ENCODE peak calls at places on chromosomes 6 and 20, in four cellular contexts. D, Z, Q and O are unnamed samples.

GRCh38 chr6:53496797-53497196 is 48.1 kb downstream of the GCLC start:
- DNase-seq in D (no peak), Z (no peak), Q (no peak), O (no peak)

GRCh38 chr6:47094351-47094925 is 52.3 kb upstream of the ADGRF1 start:
- DNase-seq in Q (peak; percentile 44), D (no peak), Z (no peak), O (no peak)

GRCh38 chr6:73579851-73580246 is 59.0 kb upstream of the EEF1A1 start:
- DNase-seq in Q (peak; percentile 53), D (no peak), Z (no peak), O (peak; percentile 87)

GRCh38 chr20:61840661-61841455 is 224.8 kb downstream of the TAF4 start:
- DNase-seq in Z (no peak), D (no peak), Q (no peak), O (no peak)

GRCh38 chr6:162976141-162976540 is 248.4 kb downstream of the PACRG start:
- DNase-seq in D (no peak), Z (no peak), Q (no peak), O (no peak)

GRCh38 chr6:111664565-111665039 is 58.9 kb upstream of the TRAF3IP2 start:
- DNase-seq in Q (no peak), D (no peak), Z (no peak), O (no peak)

GRCh38 chr6:98452721-98453120 is 381.7 kb upstream of the POU3F2 start:
- DNase-seq in Q (no peak), D (no peak), Z (no peak), O (no peak)

GRCh38 chr20:25196701-25197120 is 1.2 kb downstream of the ENTPD6 start:
- DNase-seq in Q (no peak), D (no peak), Z (no peak), O (no peak)

GRCh38 chr6:88360203-88360797 is 194.2 kb upstream of the CNR1 start:
- DNase-seq in D (no peak), Z (no peak), Q (no peak), O (no peak)

GRCh38 chr6:150915868-150916267 is 50.4 kb downstream of the MTHFD1L start:
- DNase-seq in Q (no peak), D (no peak), Z (no peak), O (no peak)

GRCh38 chr6:87494761-87495422 is 22.1 kb downstream of the SLC35A1 start:
- DNase-seq in D (no peak), Q (no peak), Z (no peak), O (no peak)

GRCh38 chr20:40508821-40509220 is 180.2 kb downstream of the MAFB start:
- DNase-seq in Q (no peak), D (no peak), Z (no peak), O (no peak)

GRCh38 chr6:44309092-44309491 is 4.1 kb downstream of the AARS2 start:
- DNase-seq in D (no peak), Z (peak; percentile 43), Q (no peak), O (no peak)

GRCh38 chr6:14284969-14285368 is 167.4 kb downstream of the CD83 start:
- DNase-seq in Z (no peak), Q (no peak), D (no peak), O (no peak)

GRCh38 chr6:148021135-148021534 is 321.5 kb upstream of the SASH1 start:
- DNase-seq in D (no peak), Q (no peak), Z (no peak), O (no peak)

GRCh38 chr6:147381734-147382133 is 126.8 kb upstream of the SAMD5 start:
- DNase-seq in D (no peak), Z (no peak), Q (no peak), O (no peak)

GRCh38 chr6:72950114-72950860 is 275.0 kb downstream of the KHDC1L start:
- DNase-seq in D (no peak), Z (no peak), Q (no peak), O (no peak)

GRCh38 chr6:136077834-136078576 is 172.1 kb downstream of the MTFR2 start:
- DNase-seq in D (no peak), Q (no peak), Z (no peak), O (peak; percentile 62)

GRCh38 chr6:149363154-149363553 is 36.9 kb upstream of the SUMO4 start:
- DNase-seq in Q (no peak), Z (no peak), D (no peak), O (no peak)

GRCh38 chr20:57031867-57032355 is 234.5 kb downstream of the BMP7 start:
- DNase-seq in Q (no peak), Z (no peak), D (no peak), O (no peak)

GRCh38 chr6:43523282-43523681 is 6.4 kb downstream of the POLR1C start:
- DNase-seq in D (no peak), Q (no peak), Z (no peak), O (no peak)

GRCh38 chr6:140462495-140463311 is 1088.3 kb upstream of the CITED2 start:
- DNase-seq in Q (peak; percentile 29), Z (no peak), D (no peak), O (no peak)

GRCh38 chr6:35021014-35021413 is 120.1 kb downstream of the TCP11 start:
- DNase-seq in Q (no peak), D (no peak), Z (peak; percentile 44), O (peak; percentile 76)